ENCODE peak calls at places on chromosomes 4 and X, in four cellular contexts. One of them, this sample, is unnamed.
A peak's percentile ranks its signal among the peaks of the same experiment; 100 is the strongest.

GRCh38 chrX:41921492-41922124 is 1.7 kb downstream of the CASK start:
- DNase-seq in fibroblast of lung: peak; percentile 34
- DNase-seq in breast epithelium: no peak
- DNase-seq in suprapubic skin: no peak
- DNase-seq in this sample: no peak

GRCh38 chr4:102501176-102501634 is at the start of gene NFKB1:
- DNase-seq in fibroblast of lung: peak; percentile 81
- DNase-seq in breast epithelium: peak; percentile 60
- DNase-seq in suprapubic skin: peak; percentile 80
- DNase-seq in this sample: peak; percentile 60

GRCh38 chr4:33386761-33387160 is 2666.6 kb downstream of the PCDH7 start:
- DNase-seq in suprapubic skin: no peak
- DNase-seq in fibroblast of lung: no peak
- DNase-seq in breast epithelium: no peak
- DNase-seq in this sample: no peak

GRCh38 chrX:132664273-132664672 is 175.4 kb upstream of the MBNL3 start:
- DNase-seq in suprapubic skin: no peak
- DNase-seq in fibroblast of lung: no peak
- DNase-seq in breast epithelium: no peak
- DNase-seq in this sample: no peak

GRCh38 chr4:150938873-150939499 is 76.1 kb downstream of the LRBA start:
- DNase-seq in breast epithelium: no peak
- DNase-seq in fibroblast of lung: no peak
- DNase-seq in suprapubic skin: no peak
- DNase-seq in this sample: no peak

GRCh38 chrX:129706395-129707072 is 32.2 kb upstream of the XPNPEP2 start:
- DNase-seq in suprapubic skin: no peak
- DNase-seq in fibroblast of lung: no peak
- DNase-seq in breast epithelium: peak; percentile 52
- DNase-seq in this sample: peak; percentile 85

GRCh38 chr4:1883583-1883982 is 12.4 kb downstream of the NSD2 start:
- DNase-seq in fibroblast of lung: no peak
- DNase-seq in breast epithelium: no peak
- DNase-seq in suprapubic skin: no peak
- DNase-seq in this sample: no peak

GRCh38 chr4:91758487-91758886 is 545.3 kb upstream of the GRID2 start:
- DNase-seq in breast epithelium: no peak
- DNase-seq in suprapubic skin: no peak
- DNase-seq in fibroblast of lung: peak; percentile 76
- DNase-seq in this sample: no peak

GRCh38 chrX:143296521-143296920 is 220.8 kb downstream of the SPANXN3 start:
- DNase-seq in suprapubic skin: no peak
- DNase-seq in breast epithelium: no peak
- DNase-seq in fibroblast of lung: no peak
- DNase-seq in this sample: no peak

GRCh38 chr4:42302348-42302747 is 94.9 kb upstream of the SHISA3 start:
- DNase-seq in breast epithelium: no peak
- DNase-seq in fibroblast of lung: no peak
- DNase-seq in suprapubic skin: no peak
- DNase-seq in this sample: peak; percentile 14

GRCh38 chr4:37487668-37488067 is 198.5 kb downstream of the RELL1 start:
- DNase-seq in fibroblast of lung: no peak
- DNase-seq in suprapubic skin: no peak
- DNase-seq in breast epithelium: no peak
- DNase-seq in this sample: no peak

GRCh38 chrX:31993635-31994034 is 921.8 kb upstream of the FTHL17 start:
- DNase-seq in fibroblast of lung: no peak
- DNase-seq in suprapubic skin: no peak
- DNase-seq in breast epithelium: no peak
- DNase-seq in this sample: no peak

GRCh38 chr4:1523033-1523432 is 116.8 kb upstream of the NKX1-1 start:
- DNase-seq in fibroblast of lung: no peak
- DNase-seq in breast epithelium: no peak
- DNase-seq in suprapubic skin: no peak
- DNase-seq in this sample: no peak

DNA sequence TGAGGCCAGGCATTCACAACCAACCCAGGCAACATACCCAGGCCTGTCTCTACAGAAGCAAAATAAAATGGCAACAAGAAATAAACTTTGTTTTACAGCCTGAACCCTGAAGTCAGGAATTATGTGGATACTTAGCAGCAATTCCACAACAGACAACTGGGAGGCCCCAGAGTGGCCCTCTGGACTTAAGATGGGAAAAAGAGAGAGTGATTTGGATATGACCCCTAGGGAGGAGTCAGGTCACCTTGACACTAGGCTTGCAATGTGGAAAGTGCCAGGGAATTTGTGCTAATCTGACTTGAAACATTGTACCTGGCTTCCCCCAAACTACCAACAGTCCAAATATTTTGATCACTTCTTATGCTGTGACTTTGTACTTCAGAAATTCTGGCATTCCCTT is 193.1 kb downstream of the PARM1 start:
- DNase-seq in fibroblast of lung: no peak
- DNase-seq in suprapubic skin: no peak
- DNase-seq in breast epithelium: no peak
- DNase-seq in this sample: no peak
- H3K27ac ChIP-seq in fibroblast of lung: no peak overlapping the region
- H3K27ac ChIP-seq in suprapubic skin: no peak overlapping the region
- H3K27ac ChIP-seq in breast epithelium: no peak overlapping the region
- H3K27ac ChIP-seq in this sample: no peak overlapping the region

DNA sequence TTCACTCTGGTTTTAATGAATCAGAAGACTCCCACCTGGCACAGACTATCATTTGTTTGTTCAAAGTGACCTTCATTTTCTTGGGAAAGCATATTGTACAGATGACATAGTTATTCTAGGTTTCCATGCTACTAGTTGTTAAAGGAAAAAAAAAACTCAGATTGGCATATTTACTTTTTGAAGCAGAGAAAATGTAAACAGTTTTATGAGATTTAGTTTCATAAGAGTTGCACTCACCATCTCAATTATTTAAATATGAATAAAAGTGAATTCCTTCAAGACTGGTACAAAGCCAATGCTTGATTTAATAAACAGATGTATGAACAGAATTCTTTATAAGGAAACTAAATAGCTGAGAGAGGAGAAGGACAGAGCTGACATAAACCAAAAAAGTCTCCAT is 280.3 kb upstream of the UGT8 start:
- DNase-seq in breast epithelium: no peak
- DNase-seq in fibroblast of lung: peak; percentile 15
- DNase-seq in suprapubic skin: no peak
- DNase-seq in this sample: no peak
- H3K27ac ChIP-seq in breast epithelium: no peak overlapping the region
- H3K27ac ChIP-seq in fibroblast of lung: no peak overlapping the region
- H3K27ac ChIP-seq in suprapubic skin: no peak overlapping the region
- H3K27ac ChIP-seq in this sample: no peak overlapping the region

DNA sequence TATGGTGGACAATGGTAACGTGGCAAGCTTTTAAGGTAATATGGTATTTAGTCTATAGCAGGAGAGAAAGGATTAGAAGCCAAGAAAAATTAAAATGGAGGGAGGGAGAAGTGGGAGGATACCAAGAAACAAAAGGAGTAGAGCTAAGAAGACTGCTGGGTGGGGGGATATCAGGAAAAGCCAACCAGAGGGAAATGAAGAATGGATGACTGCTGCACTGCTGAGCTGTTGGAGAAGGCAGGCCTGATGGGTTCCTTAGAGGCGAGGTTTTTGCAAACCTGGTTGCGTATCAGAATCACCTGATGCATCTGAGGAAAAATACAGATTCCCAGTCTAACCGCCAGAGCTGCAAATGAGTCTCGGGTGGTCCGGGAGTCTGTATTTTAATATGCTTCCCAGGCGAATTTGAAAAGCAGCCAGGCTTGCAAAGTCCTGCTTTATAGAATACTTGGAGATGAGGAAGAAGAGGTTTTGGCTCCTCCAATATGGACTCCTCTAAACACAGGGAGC is 1.5 kb downstream of the PGRMC1 start:
- DNase-seq in suprapubic skin: no peak
- DNase-seq in breast epithelium: no peak
- DNase-seq in fibroblast of lung: no peak
- DNase-seq in this sample: no peak
- H3K27ac ChIP-seq in suprapubic skin: peak overlapping the region; percentile 90
- H3K27ac ChIP-seq in breast epithelium: peak overlapping the region; percentile 91
- H3K27ac ChIP-seq in fibroblast of lung: peak overlapping the region; percentile 84
- H3K27ac ChIP-seq in this sample: peak overlapping the region; percentile 79

DNA sequence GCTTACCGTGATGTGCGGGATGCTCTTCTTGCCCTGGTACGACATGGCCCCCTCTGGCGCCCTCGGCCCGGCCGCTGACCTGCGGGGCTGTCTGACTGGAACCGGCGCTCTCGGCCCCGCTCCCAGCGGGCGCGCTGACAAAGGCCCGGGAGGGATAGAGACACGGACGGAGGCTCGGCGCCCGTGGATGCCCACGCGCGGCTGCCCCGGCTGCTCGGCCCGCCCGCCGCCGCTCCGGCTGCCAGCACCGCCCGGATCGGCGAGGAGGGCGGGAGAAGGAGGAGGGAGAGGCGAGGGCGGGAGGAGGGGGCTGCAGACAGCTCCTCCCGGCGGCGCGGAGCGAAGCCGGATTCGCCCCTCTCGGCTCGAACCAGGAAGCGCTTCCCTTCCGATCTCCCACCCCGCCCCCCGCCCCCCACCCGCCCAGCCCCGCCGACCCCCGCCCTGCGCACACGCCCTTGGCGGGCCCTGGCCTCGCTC is 4.6 kb downstream of the CRMP1 start:
- DNase-seq in breast epithelium: no peak
- DNase-seq in suprapubic skin: no peak
- DNase-seq in fibroblast of lung: peak; percentile 32
- DNase-seq in this sample: peak; percentile 20
- H3K27ac ChIP-seq in breast epithelium: no peak overlapping the region
- H3K27ac ChIP-seq in suprapubic skin: no peak overlapping the region
- H3K27ac ChIP-seq in fibroblast of lung: no peak overlapping the region
- H3K27ac ChIP-seq in this sample: no peak overlapping the region

GRCh38 chrX:39499996-39500395 is 597.8 kb downstream of the BCOR start:
- DNase-seq in fibroblast of lung: peak; percentile 38
- DNase-seq in breast epithelium: no peak
- DNase-seq in suprapubic skin: no peak
- DNase-seq in this sample: no peak
- H3K27ac ChIP-seq in fibroblast of lung: no peak overlapping the region
- H3K27ac ChIP-seq in breast epithelium: no peak overlapping the region
- H3K27ac ChIP-seq in suprapubic skin: no peak overlapping the region
- H3K27ac ChIP-seq in this sample: no peak overlapping the region

DNA sequence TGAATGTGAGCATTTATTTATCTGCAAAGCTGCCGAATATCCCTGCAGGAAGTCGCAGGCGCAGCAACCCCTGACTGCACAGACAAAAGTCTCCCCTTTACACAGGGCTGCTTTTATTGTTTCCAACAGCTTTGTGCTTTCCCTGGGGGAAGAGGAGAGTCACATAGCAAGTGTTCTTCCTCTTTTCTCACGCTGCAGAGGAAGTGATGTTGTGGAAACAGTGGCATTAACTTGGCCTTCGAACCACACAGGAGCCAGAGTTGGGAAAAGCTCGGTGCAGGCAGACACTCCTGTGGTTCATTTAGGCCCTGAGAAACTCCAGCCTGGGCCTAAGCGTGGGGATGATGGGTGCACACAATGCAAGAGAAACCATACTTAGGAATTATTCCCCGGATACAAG is 81.6 kb upstream of the BCOR start:
- DNase-seq in suprapubic skin: no peak
- DNase-seq in fibroblast of lung: no peak
- DNase-seq in breast epithelium: no peak
- DNase-seq in this sample: no peak
- H3K27ac ChIP-seq in suprapubic skin: no peak overlapping the region
- H3K27ac ChIP-seq in fibroblast of lung: no peak overlapping the region
- H3K27ac ChIP-seq in breast epithelium: no peak overlapping the region
- H3K27ac ChIP-seq in this sample: no peak overlapping the region

GRCh38 chr4:95216636-95217035 is 332.1 kb downstream of the UNC5C start:
- DNase-seq in breast epithelium: no peak
- DNase-seq in suprapubic skin: no peak
- DNase-seq in fibroblast of lung: no peak
- DNase-seq in this sample: no peak
- H3K27ac ChIP-seq in breast epithelium: peak overlapping the region; percentile 43
- H3K27ac ChIP-seq in suprapubic skin: no peak overlapping the region
- H3K27ac ChIP-seq in fibroblast of lung: no peak overlapping the region
- H3K27ac ChIP-seq in this sample: no peak overlapping the region

GRCh38 chr4:128289523-128290158 is 2.0 kb upstream of the PGRMC2 start:
- DNase-seq in breast epithelium: no peak
- DNase-seq in suprapubic skin: no peak
- DNase-seq in fibroblast of lung: no peak
- DNase-seq in this sample: no peak
- H3K27ac ChIP-seq in breast epithelium: no peak overlapping the region
- H3K27ac ChIP-seq in suprapubic skin: peak overlapping the region; percentile 92
- H3K27ac ChIP-seq in fibroblast of lung: no peak overlapping the region
- H3K27ac ChIP-seq in this sample: no peak overlapping the region

This sample was measured in substantia nigra.